ENCODE peak calls at places on chromosomes 2 and 18, in four cellular contexts. I is AG20443, P is T-helper 1 cell, C is left colon. N is an unnamed sample.
A peak's percentile ranks its signal among the peaks of the same experiment; 100 is the strongest.

GRCh38 chr18:41751161-41751560 is 203.9 kb upstream of the PIK3C3 start:
- DNase-seq in P (no peak), I (no peak), C (no peak), N (no peak)

GRCh38 chr2:204655101-204655500 is 109.8 kb downstream of the PARD3B start:
- DNase-seq in C (no peak), I (peak; percentile 69), P (no peak), N (no peak)

GRCh38 chr2:99572380-99572779 is 82.6 kb upstream of the REV1 start:
- DNase-seq in P (no peak), I (peak; percentile 16), C (no peak), N (no peak)

GRCh38 chr2:233831861-233832260 is 22.5 kb downstream of the HJURP start:
- DNase-seq in C (no peak), I (no peak), P (no peak), N (no peak)

GRCh38 chr18:23377669-23378469 is 75.2 kb upstream of the RIOK3 start:
- DNase-seq in I (peak; percentile 74), C (no peak), P (no peak), N (no peak)

GRCh38 chr2:55809875-55810620 is 113.5 kb downstream of the EFEMP1 start:
- DNase-seq in P (no peak), C (no peak), I (peak; percentile 43), N (no peak)

GRCh38 chr2:20108655-20109396 is 57.4 kb upstream of the LAPTM4A start:
- DNase-seq in P (no peak), C (peak; percentile 9), I (no peak), N (no peak)

GRCh38 chr2:101759162-101759561 is 61.7 kb downstream of the MAP4K4 start:
- DNase-seq in P (no peak), I (peak; percentile 73), C (no peak), N (no peak)

GRCh38 chr2:73821669-73822068 is 7.1 kb upstream of the STAMBP start:
- DNase-seq in I (no peak), C (no peak), P (no peak), N (no peak)

GRCh38 chr2:221710744-221711143 is 138.6 kb upstream of the EPHA4 start:
- DNase-seq in P (no peak), C (no peak), I (no peak), N (no peak)

GRCh38 chr2:167140767-167141166 is 252.5 kb downstream of the XIRP2 start:
- DNase-seq in C (no peak), I (peak; percentile 82), P (no peak), N (no peak)